ENCODE peak calls at places on chromosomes 4 and X, in five cellular contexts. N is lower lobe of right lung, Y is lung, T is A549, U is psoas muscle. V is an unnamed sample.

GRCh38 chr4:117400039-117400835 is 314.9 kb upstream of the TRAM1L1 start:
- DNase-seq in N (no peak), Y (no peak), T (no peak), U (no peak), V (no peak)

GRCh38 chrX:148133099-148133725 is 152.1 kb downstream of the FMR1NB start:
- DNase-seq in N (no peak), Y (no peak), T (no peak), U (no peak), V (no peak)

GRCh38 chrX:21839334-21840198 is at the start of gene MBTPS2:
- DNase-seq in N (peak; percentile 84), Y (peak; percentile 81), T (peak; percentile 33), U (peak; percentile 81), V (peak; percentile 82)

GRCh38 chr4:36677122-36677521 is 395.7 kb downstream of the DTHD1 start:
- DNase-seq in N (no peak), Y (no peak), T (no peak), U (no peak), V (no peak)

GRCh38 chrX:72128881-72129280 is 2.8 kb downstream of the RTL5 start:
- DNase-seq in N (no peak), Y (no peak), T (peak; percentile 23), U (no peak), V (no peak)

GRCh38 chr4:2799971-2800690 is 7.2 kb downstream of the SH3BP2 start:
- DNase-seq in N (peak; percentile 61), Y (no peak), T (no peak), U (peak; percentile 16), V (peak; percentile 21)

GRCh38 chrX:134537179-134537945 is 77.4 kb downstream of the HPRT1 start:
- DNase-seq in N (no peak), Y (no peak), T (peak; percentile 71), U (no peak), V (peak; percentile 75)

GRCh38 chrX:79592259-79592658 is 225.1 kb upstream of the ITM2A start:
- DNase-seq in N (no peak), Y (no peak), T (no peak), U (no peak), V (no peak)

GRCh38 chr4:8198206-8198905 is 734 bp upstream of the SH3TC1 start:
- DNase-seq in N (peak; percentile 81), Y (no peak), T (no peak), U (no peak), V (peak; percentile 76)

GRCh38 chr4:177547985-177548384 is 105.7 kb upstream of the AGA start:
- DNase-seq in N (no peak), Y (no peak), T (no peak), U (no peak), V (no peak)

GRCh38 chr4:177546745-177547144 is 104.5 kb upstream of the AGA start:
- DNase-seq in N (no peak), Y (no peak), T (no peak), U (no peak), V (no peak)
- TF ChIP-seq CTCF in N (no peak), Y (no peak), T (no peak), U (no peak), V (no peak)

DNA sequence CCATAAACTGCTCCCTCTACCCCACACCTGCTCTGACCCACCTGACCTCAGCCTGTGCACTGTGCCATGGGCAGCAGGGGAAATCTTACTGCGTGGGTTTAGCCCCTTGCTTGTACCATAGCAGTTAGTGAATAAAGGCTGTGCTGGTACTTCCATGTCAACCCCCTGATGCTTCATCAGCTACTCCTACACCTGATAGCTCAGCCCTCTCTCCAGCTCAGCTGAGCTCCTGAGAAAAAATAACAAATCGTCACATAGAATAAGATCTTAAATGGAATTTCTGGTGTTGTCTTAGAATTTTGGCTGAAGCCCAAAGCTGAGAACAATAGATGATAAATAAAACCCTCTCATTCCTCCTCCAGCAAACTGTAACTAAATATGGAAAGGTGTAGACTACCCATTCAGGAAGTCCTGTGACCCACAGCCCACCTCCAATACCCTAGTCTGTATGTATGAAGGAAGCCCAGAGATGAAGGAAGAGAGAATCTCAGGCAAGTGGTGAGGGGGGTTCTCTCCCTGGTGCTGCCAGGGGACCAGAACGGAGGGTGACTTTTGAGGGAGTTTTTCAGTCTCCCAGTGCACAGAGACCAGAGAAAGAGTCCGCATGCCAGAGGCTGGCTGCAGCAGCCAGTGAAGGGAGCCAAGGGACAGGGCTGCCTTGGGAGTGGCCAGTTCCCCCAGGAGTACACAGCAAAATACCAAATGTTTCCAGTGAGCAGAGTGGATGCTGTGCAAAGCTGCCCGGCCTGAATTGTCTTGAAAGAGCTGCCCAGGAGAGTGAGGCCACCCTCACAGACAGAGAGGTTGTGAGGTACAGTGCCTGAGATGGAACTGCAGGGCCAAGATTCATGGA is 227.3 kb downstream of the QDPR start:
- DNase-seq in N (no peak), Y (no peak), T (no peak), U (no peak), V (no peak)
- H3K4me3 ChIP-seq in N (no peak overlapping the region), Y (no peak overlapping the region), T (no peak overlapping the region), U (no peak overlapping the region), V (no peak overlapping the region)

GRCh38 chr4:140094701-140095420 is 59.1 kb downstream of the MAML3 start:
- DNase-seq in N (peak; percentile 85), Y (peak; percentile 49), T (no peak), U (peak; percentile 61), V (peak; percentile 59)
- H3K4me1 ChIP-seq in N (peaks cover 97% of the 10 kb centered on the region), Y (peaks cover 29% of the 10 kb centered on the region), T (peaks cover 98% of the 10 kb centered on the region), U (peaks cover 58% of the 10 kb centered on the region), V (peaks cover 20% of the 10 kb centered on the region)

DNA sequence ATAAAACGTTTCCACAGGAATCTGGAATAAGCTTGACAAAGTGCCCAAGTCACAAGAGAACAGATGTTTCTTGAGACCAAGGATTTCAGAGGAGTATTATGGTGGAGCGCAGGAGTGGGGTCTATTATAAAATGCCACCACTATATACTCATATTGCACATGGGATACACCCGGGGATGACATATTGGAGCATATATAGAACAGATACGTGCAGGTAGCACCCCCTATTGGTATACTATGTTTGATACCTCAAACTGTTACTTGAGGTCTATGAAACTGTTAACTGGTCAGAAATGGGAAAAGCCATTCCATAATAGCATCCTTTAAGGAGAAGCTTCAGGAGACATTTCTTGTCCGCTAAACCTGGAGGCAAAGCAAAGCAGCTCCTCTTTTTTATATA is 86.0 kb downstream of the PCYT1B start:
- DNase-seq in N (no peak), Y (no peak), T (peak; percentile 23), U (no peak), V (no peak)
- TF ChIP-seq CTCF in N (peak; percentile 10), Y (no peak), T (peak; percentile 19), U (peak; percentile 13), V (no peak)

GRCh38 chr4:80113615-80114014 is 40.6 kb upstream of the ANTXR2 start:
- DNase-seq in N (no peak), Y (no peak), T (no peak), U (no peak), V (no peak)
- H3K4me3 ChIP-seq in N (no peak overlapping the region), Y (no peak overlapping the region), T (no peak overlapping the region), U (no peak overlapping the region), V (no peak overlapping the region)

GRCh38 chr4:108465886-108466491 is 154.4 kb upstream of the RPL34 start:
- DNase-seq in N (no peak), Y (no peak), T (no peak), U (no peak), V (no peak)
- H3K4me1 ChIP-seq in N (no peaks in the 10 kb centered on the region), Y (peaks cover 2% of the 10 kb centered on the region), T (no peaks in the 10 kb centered on the region), U (no peaks in the 10 kb centered on the region), V (no peaks in the 10 kb centered on the region)

GRCh38 chr4:164771088-164771487 is 17.2 kb downstream of the SMIM31 start:
- DNase-seq in N (no peak), Y (no peak), T (no peak), U (no peak), V (no peak)

GRCh38 chr4:164765096-164765495 is 11.2 kb downstream of the SMIM31 start:
- DNase-seq in N (no peak), Y (no peak), T (no peak), U (no peak), V (no peak)

GRCh38 chr4:164772076-164772475 is 18.1 kb downstream of the SMIM31 start:
- DNase-seq in N (no peak), Y (no peak), T (no peak), U (no peak), V (no peak)

GRCh38 chr4:164770051-164770724 is 16.3 kb downstream of the SMIM31 start:
- DNase-seq in N (no peak), Y (no peak), T (no peak), U (no peak), V (no peak)

GRCh38 chr4:164768516-164768915 is 14.6 kb downstream of the SMIM31 start:
- DNase-seq in N (no peak), Y (no peak), T (no peak), U (no peak), V (no peak)
- TF ChIP-seq CTCF in N (peak; percentile 15), Y (no peak), T (peak; percentile 46), U (no peak), V (no peak)

DNA sequence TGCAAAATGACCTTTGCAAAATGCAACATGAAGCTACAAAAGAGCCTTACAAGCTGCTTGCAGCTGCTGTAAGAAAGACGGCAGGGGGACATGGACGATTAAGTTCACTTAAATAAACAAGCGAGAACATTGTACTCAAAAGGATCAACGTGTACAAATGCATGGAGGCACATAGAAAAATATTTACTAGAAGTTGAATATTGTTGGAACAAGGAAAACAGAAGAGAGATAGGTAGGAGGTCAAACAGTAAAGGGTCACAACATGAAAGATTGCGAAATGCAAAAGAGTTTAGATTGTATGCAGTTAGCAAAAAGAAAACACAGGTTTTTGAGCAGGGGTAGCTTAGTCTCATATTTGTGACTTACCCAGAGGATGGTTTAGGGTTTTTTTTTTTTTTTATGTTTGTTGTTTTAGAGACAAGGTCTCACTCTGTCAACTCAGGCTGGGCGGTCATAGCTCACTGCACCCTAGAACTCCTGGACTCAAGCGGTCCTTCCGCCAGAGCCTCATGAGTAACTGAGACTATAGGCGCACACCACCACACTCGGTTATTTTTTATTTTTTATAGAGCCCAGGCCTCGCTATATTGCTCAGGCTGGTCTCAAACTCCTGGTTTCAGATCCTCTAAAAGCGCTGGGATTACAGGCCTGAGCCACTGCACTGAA is 1.4 kb upstream of the PHF8 start:
- DNase-seq in N (no peak), Y (no peak), T (no peak), U (no peak), V (no peak)
- H3K4me3 ChIP-seq in N (no peak overlapping the region), Y (no peak overlapping the region), T (no peak overlapping the region), U (no peak overlapping the region), V (no peak overlapping the region)

GRCh38 chrX:101386542-101386885 is 523 bp upstream of the BTK start:
- DNase-seq in N (no peak), Y (no peak), T (no peak), U (no peak), V (no peak)
- H3K4me1 ChIP-seq in N (no peaks in the 10 kb centered on the region), Y (no peaks in the 10 kb centered on the region), T (no peaks in the 10 kb centered on the region), U (peaks cover under 1% of the 10 kb centered on the region), V (no peaks in the 10 kb centered on the region)

V was measured in mucosa of descending colon.